ENCODE peak calls at places on chromosomes 7 and 10, in seven cellular contexts. One of them, this sample, is unnamed.

GRCh38 chr10:80500572-80501380 is 36.9 kb upstream of the SH2D4B start:
- ATAC-seq in heart left ventricle: no peak
- ATAC-seq in activated CD8-positive, alpha-beta memory T cell treated with anti-CD3 and anti-CD28 coated beads, Interleukin-2, amount 10 ng/mL, durations not matched to agents 7 days and 5 days: no peak
- ATAC-seq in naive B cell: peak
- ATAC-seq in T-helper 17 cell: peak
- ATAC-seq in left lung: no peak
- ATAC-seq in SK-N-SH treated with all-trans-retinoic acid at 6 μM for 48 hours: no peak
- ATAC-seq in this sample: no peak

GRCh38 chr7:141695803-141696289 is 6.1 kb downstream of the DENND11 start:
- ATAC-seq in left lung: peak
- ATAC-seq in naive B cell: no peak
- ATAC-seq in SK-N-SH treated with all-trans-retinoic acid at 6 μM for 48 hours: no peak
- ATAC-seq in activated CD8-positive, alpha-beta memory T cell treated with anti-CD3 and anti-CD28 coated beads, Interleukin-2, amount 10 ng/mL, durations not matched to agents 7 days and 5 days: no peak
- ATAC-seq in heart left ventricle: no peak
- ATAC-seq in T-helper 17 cell: no peak
- ATAC-seq in this sample: no peak

GRCh38 chr7:35021445-35021844 is 15.8 kb downstream of the DPY19L1 start:
- ATAC-seq in left lung: peak
- ATAC-seq in naive B cell: no peak
- ATAC-seq in heart left ventricle: no peak
- ATAC-seq in T-helper 17 cell: no peak
- ATAC-seq in activated CD8-positive, alpha-beta memory T cell treated with anti-CD3 and anti-CD28 coated beads, Interleukin-2, amount 10 ng/mL, durations not matched to agents 7 days and 5 days: no peak
- ATAC-seq in SK-N-SH treated with all-trans-retinoic acid at 6 μM for 48 hours: no peak
- ATAC-seq in this sample: no peak

GRCh38 chr10:16923309-16923708 is 106.1 kb upstream of the RSU1 start:
- ATAC-seq in SK-N-SH treated with all-trans-retinoic acid at 6 μM for 48 hours: no peak
- ATAC-seq in naive B cell: no peak
- ATAC-seq in left lung: no peak
- ATAC-seq in activated CD8-positive, alpha-beta memory T cell treated with anti-CD3 and anti-CD28 coated beads, Interleukin-2, amount 10 ng/mL, durations not matched to agents 7 days and 5 days: no peak
- ATAC-seq in T-helper 17 cell: no peak
- ATAC-seq in heart left ventricle: no peak
- ATAC-seq in this sample: no peak

GRCh38 chr10:120457431-120458172 is 575 bp downstream of the PLPP4 start:
- ATAC-seq in heart left ventricle: no peak
- ATAC-seq in left lung: no peak
- ATAC-seq in T-helper 17 cell: no peak
- ATAC-seq in activated CD8-positive, alpha-beta memory T cell treated with anti-CD3 and anti-CD28 coated beads, Interleukin-2, amount 10 ng/mL, durations not matched to agents 7 days and 5 days: no peak
- ATAC-seq in SK-N-SH treated with all-trans-retinoic acid at 6 μM for 48 hours: peak
- ATAC-seq in naive B cell: no peak
- ATAC-seq in this sample: no peak

GRCh38 chr7:2511769-2512168 is 7.8 kb upstream of the LFNG start:
- ATAC-seq in naive B cell: no peak
- ATAC-seq in heart left ventricle: no peak
- ATAC-seq in activated CD8-positive, alpha-beta memory T cell treated with anti-CD3 and anti-CD28 coated beads, Interleukin-2, amount 10 ng/mL, durations not matched to agents 7 days and 5 days: no peak
- ATAC-seq in T-helper 17 cell: no peak
- ATAC-seq in SK-N-SH treated with all-trans-retinoic acid at 6 μM for 48 hours: no peak
- ATAC-seq in left lung: no peak
- ATAC-seq in this sample: no peak

GRCh38 chr10:76305930-76306612 is 874.6 kb downstream of the LRMDA start:
- ATAC-seq in heart left ventricle: no peak
- ATAC-seq in T-helper 17 cell: no peak
- ATAC-seq in SK-N-SH treated with all-trans-retinoic acid at 6 μM for 48 hours: no peak
- ATAC-seq in naive B cell: no peak
- ATAC-seq in activated CD8-positive, alpha-beta memory T cell treated with anti-CD3 and anti-CD28 coated beads, Interleukin-2, amount 10 ng/mL, durations not matched to agents 7 days and 5 days: no peak
- ATAC-seq in left lung: no peak
- ATAC-seq in this sample: no peak

GRCh38 chr7:96212474-96212873 is 109.4 kb downstream of the SLC25A13 start:
- ATAC-seq in activated CD8-positive, alpha-beta memory T cell treated with anti-CD3 and anti-CD28 coated beads, Interleukin-2, amount 10 ng/mL, durations not matched to agents 7 days and 5 days: no peak
- ATAC-seq in T-helper 17 cell: no peak
- ATAC-seq in SK-N-SH treated with all-trans-retinoic acid at 6 μM for 48 hours: no peak
- ATAC-seq in left lung: no peak
- ATAC-seq in naive B cell: no peak
- ATAC-seq in heart left ventricle: no peak
- ATAC-seq in this sample: no peak

GRCh38 chr7:36285276-36285675 is 104.4 kb upstream of the ANLN start:
- ATAC-seq in T-helper 17 cell: no peak
- ATAC-seq in SK-N-SH treated with all-trans-retinoic acid at 6 μM for 48 hours: no peak
- ATAC-seq in activated CD8-positive, alpha-beta memory T cell treated with anti-CD3 and anti-CD28 coated beads, Interleukin-2, amount 10 ng/mL, durations not matched to agents 7 days and 5 days: no peak
- ATAC-seq in left lung: no peak
- ATAC-seq in heart left ventricle: no peak
- ATAC-seq in naive B cell: no peak
- ATAC-seq in this sample: no peak

GRCh38 chr7:114133717-114134116 is 214.9 kb upstream of the PPP1R3A start:
- ATAC-seq in T-helper 17 cell: no peak
- ATAC-seq in heart left ventricle: no peak
- ATAC-seq in SK-N-SH treated with all-trans-retinoic acid at 6 μM for 48 hours: no peak
- ATAC-seq in naive B cell: no peak
- ATAC-seq in left lung: no peak
- ATAC-seq in activated CD8-positive, alpha-beta memory T cell treated with anti-CD3 and anti-CD28 coated beads, Interleukin-2, amount 10 ng/mL, durations not matched to agents 7 days and 5 days: no peak
- ATAC-seq in this sample: no peak

GRCh38 chr10:71234970-71235681 is 22.8 kb downstream of the UNC5B start:
- ATAC-seq in activated CD8-positive, alpha-beta memory T cell treated with anti-CD3 and anti-CD28 coated beads, Interleukin-2, amount 10 ng/mL, durations not matched to agents 7 days and 5 days: peak
- ATAC-seq in SK-N-SH treated with all-trans-retinoic acid at 6 μM for 48 hours: peak
- ATAC-seq in T-helper 17 cell: no peak
- ATAC-seq in heart left ventricle: peak
- ATAC-seq in left lung: peak
- ATAC-seq in naive B cell: no peak
- ATAC-seq in this sample: peak

GRCh38 chr10:79104264-79104954 is 35.6 kb downstream of the ZMIZ1 start:
- ATAC-seq in activated CD8-positive, alpha-beta memory T cell treated with anti-CD3 and anti-CD28 coated beads, Interleukin-2, amount 10 ng/mL, durations not matched to agents 7 days and 5 days: no peak
- ATAC-seq in left lung: no peak
- ATAC-seq in naive B cell: no peak
- ATAC-seq in heart left ventricle: no peak
- ATAC-seq in T-helper 17 cell: no peak
- ATAC-seq in SK-N-SH treated with all-trans-retinoic acid at 6 μM for 48 hours: peak
- ATAC-seq in this sample: no peak

GRCh38 chr7:81608748-81609382 is 161.0 kb downstream of the HGF start:
- ATAC-seq in naive B cell: no peak
- ATAC-seq in activated CD8-positive, alpha-beta memory T cell treated with anti-CD3 and anti-CD28 coated beads, Interleukin-2, amount 10 ng/mL, durations not matched to agents 7 days and 5 days: no peak
- ATAC-seq in heart left ventricle: no peak
- ATAC-seq in T-helper 17 cell: no peak
- ATAC-seq in left lung: peak
- ATAC-seq in SK-N-SH treated with all-trans-retinoic acid at 6 μM for 48 hours: no peak
- ATAC-seq in this sample: no peak

GRCh38 chr7:50552921-50553320 is 12.3 kb downstream of the DDC start:
- ATAC-seq in SK-N-SH treated with all-trans-retinoic acid at 6 μM for 48 hours: peak
- ATAC-seq in left lung: peak
- ATAC-seq in activated CD8-positive, alpha-beta memory T cell treated with anti-CD3 and anti-CD28 coated beads, Interleukin-2, amount 10 ng/mL, durations not matched to agents 7 days and 5 days: no peak
- ATAC-seq in naive B cell: no peak
- ATAC-seq in heart left ventricle: peak
- ATAC-seq in T-helper 17 cell: no peak
- ATAC-seq in this sample: no peak

GRCh38 chr7:155369-156000 is 36.9 kb upstream of the FAM20C start:
- ATAC-seq in SK-N-SH treated with all-trans-retinoic acid at 6 μM for 48 hours: peak
- ATAC-seq in left lung: no peak
- ATAC-seq in T-helper 17 cell: no peak
- ATAC-seq in activated CD8-positive, alpha-beta memory T cell treated with anti-CD3 and anti-CD28 coated beads, Interleukin-2, amount 10 ng/mL, durations not matched to agents 7 days and 5 days: no peak
- ATAC-seq in naive B cell: no peak
- ATAC-seq in heart left ventricle: no peak
- ATAC-seq in this sample: no peak

GRCh38 chr10:117318909-117319308 is 56.3 kb downstream of the PDZD8 start:
- ATAC-seq in activated CD8-positive, alpha-beta memory T cell treated with anti-CD3 and anti-CD28 coated beads, Interleukin-2, amount 10 ng/mL, durations not matched to agents 7 days and 5 days: no peak
- ATAC-seq in naive B cell: no peak
- ATAC-seq in heart left ventricle: no peak
- ATAC-seq in left lung: peak
- ATAC-seq in SK-N-SH treated with all-trans-retinoic acid at 6 μM for 48 hours: peak
- ATAC-seq in T-helper 17 cell: no peak
- ATAC-seq in this sample: no peak

GRCh38 chr10:37314862-37315261 is 189.5 kb downstream of the ANKRD30A start:
- ATAC-seq in naive B cell: no peak
- ATAC-seq in SK-N-SH treated with all-trans-retinoic acid at 6 μM for 48 hours: no peak
- ATAC-seq in activated CD8-positive, alpha-beta memory T cell treated with anti-CD3 and anti-CD28 coated beads, Interleukin-2, amount 10 ng/mL, durations not matched to agents 7 days and 5 days: no peak
- ATAC-seq in left lung: no peak
- ATAC-seq in heart left ventricle: no peak
- ATAC-seq in T-helper 17 cell: no peak
- ATAC-seq in this sample: no peak

GRCh38 chr10:59508296-59508695 is 145.9 kb upstream of the FAM13C start:
- ATAC-seq in naive B cell: no peak
- ATAC-seq in T-helper 17 cell: no peak
- ATAC-seq in SK-N-SH treated with all-trans-retinoic acid at 6 μM for 48 hours: no peak
- ATAC-seq in left lung: no peak
- ATAC-seq in heart left ventricle: no peak
- ATAC-seq in activated CD8-positive, alpha-beta memory T cell treated with anti-CD3 and anti-CD28 coated beads, Interleukin-2, amount 10 ng/mL, durations not matched to agents 7 days and 5 days: no peak
- ATAC-seq in this sample: no peak

GRCh38 chr7:66558201-66558641 is 70.5 kb upstream of the KCTD7 start:
- ATAC-seq in activated CD8-positive, alpha-beta memory T cell treated with anti-CD3 and anti-CD28 coated beads, Interleukin-2, amount 10 ng/mL, durations not matched to agents 7 days and 5 days: no peak
- ATAC-seq in SK-N-SH treated with all-trans-retinoic acid at 6 μM for 48 hours: peak
- ATAC-seq in T-helper 17 cell: no peak
- ATAC-seq in left lung: peak
- ATAC-seq in heart left ventricle: peak
- ATAC-seq in naive B cell: no peak
- ATAC-seq in this sample: no peak

GRCh38 chr10:120041807-120042545 is 149.4 kb downstream of the SEC23IP start:
- ATAC-seq in SK-N-SH treated with all-trans-retinoic acid at 6 μM for 48 hours: no peak
- ATAC-seq in heart left ventricle: no peak
- ATAC-seq in left lung: no peak
- ATAC-seq in naive B cell: no peak
- ATAC-seq in T-helper 17 cell: no peak
- ATAC-seq in activated CD8-positive, alpha-beta memory T cell treated with anti-CD3 and anti-CD28 coated beads, Interleukin-2, amount 10 ng/mL, durations not matched to agents 7 days and 5 days: no peak
- ATAC-seq in this sample: no peak

GRCh38 chr7:68433462-68433861 is 1164.8 kb upstream of the AUTS2 start:
- ATAC-seq in T-helper 17 cell: no peak
- ATAC-seq in left lung: no peak
- ATAC-seq in activated CD8-positive, alpha-beta memory T cell treated with anti-CD3 and anti-CD28 coated beads, Interleukin-2, amount 10 ng/mL, durations not matched to agents 7 days and 5 days: no peak
- ATAC-seq in naive B cell: no peak
- ATAC-seq in heart left ventricle: no peak
- ATAC-seq in SK-N-SH treated with all-trans-retinoic acid at 6 μM for 48 hours: no peak
- ATAC-seq in this sample: no peak

GRCh38 chr10:35355971-35356724 is 19.8 kb downstream of the CCNY start:
- ATAC-seq in heart left ventricle: peak
- ATAC-seq in T-helper 17 cell: peak
- ATAC-seq in left lung: peak
- ATAC-seq in activated CD8-positive, alpha-beta memory T cell treated with anti-CD3 and anti-CD28 coated beads, Interleukin-2, amount 10 ng/mL, durations not matched to agents 7 days and 5 days: peak
- ATAC-seq in SK-N-SH treated with all-trans-retinoic acid at 6 μM for 48 hours: no peak
- ATAC-seq in naive B cell: no peak
- ATAC-seq in this sample: no peak

GRCh38 chr10:21494221-21495001 is 31.1 kb downstream of the SKIDA1 start:
- ATAC-seq in T-helper 17 cell: no peak
- ATAC-seq in SK-N-SH treated with all-trans-retinoic acid at 6 μM for 48 hours: no peak
- ATAC-seq in naive B cell: no peak
- ATAC-seq in left lung: peak
- ATAC-seq in activated CD8-positive, alpha-beta memory T cell treated with anti-CD3 and anti-CD28 coated beads, Interleukin-2, amount 10 ng/mL, durations not matched to agents 7 days and 5 days: no peak
- ATAC-seq in heart left ventricle: peak
- ATAC-seq in this sample: peak

GRCh38 chr10:103080891-103081581 is 112.0 kb downstream of the NT5C2 start:
- ATAC-seq in SK-N-SH treated with all-trans-retinoic acid at 6 μM for 48 hours: peak
- ATAC-seq in activated CD8-positive, alpha-beta memory T cell treated with anti-CD3 and anti-CD28 coated beads, Interleukin-2, amount 10 ng/mL, durations not matched to agents 7 days and 5 days: no peak
- ATAC-seq in left lung: no peak
- ATAC-seq in naive B cell: no peak
- ATAC-seq in heart left ventricle: peak
- ATAC-seq in T-helper 17 cell: no peak
- ATAC-seq in this sample: no peak